ENCODE peak calls at places on chromosomes 11 and 22, in six cellular contexts. C, S, J, O, M and G are unnamed samples.

GRCh38 chr11:73797457-73797856 is 9.8 kb downstream of the MRPL48 start:
- DNase-seq in J (no peak), M (no peak), S (no peak), C (no peak), O (no peak), G (no peak)

GRCh38 chr11:41320233-41320993 is 139.0 kb downstream of the LRRC4C start:
- DNase-seq in S (no peak), M (no peak), O (no peak), J (no peak), C (no peak), G (no peak)

GRCh38 chr22:50298937-50299656 is 8.3 kb downstream of the PLXNB2 start:
- DNase-seq in S (no peak), C (no peak), M (no peak), J (no peak), O (no peak), G (no peak)

GRCh38 chr11:8018742-8019631 is 31.9 kb downstream of the EIF3F start:
- DNase-seq in S (peak), J (no peak), M (peak), O (peak), C (peak), G (peak)

GRCh38 chr11:70384486-70385152 is 13.7 kb upstream of the CTTN start:
- DNase-seq in O (no peak), J (no peak), M (no peak), C (no peak), S (no peak), G (no peak)

GRCh38 chr11:128503231-128503991 is 83.9 kb downstream of the ETS1 start:
- DNase-seq in O (no peak), J (no peak), C (no peak), M (no peak), S (no peak), G (no peak)

GRCh38 chr11:43784301-43784700 is 96.3 kb upstream of the ALKBH3 start:
- DNase-seq in J (no peak), M (no peak), C (no peak), O (no peak), S (no peak), G (no peak)

GRCh38 chr11:8930456-8931175 is 2.1 kb downstream of the C11orf16 start:
- DNase-seq in C (no peak), O (no peak), S (no peak), M (no peak), J (no peak), G (no peak)

GRCh38 chr22:18987765-18988164 is 51.7 kb upstream of the PRODH start:
- DNase-seq in J (no peak), S (no peak), C (no peak), O (no peak), M (no peak), G (no peak)

GRCh38 chr11:2305140-2305861 is 3.5 kb downstream of the TSPAN32 start:
- DNase-seq in O (peak), S (peak), C (peak), J (peak), M (peak), G (peak)

GRCh38 chr11:70641366-70641765 is 243.0 kb downstream of the CTTN start:
- DNase-seq in S (no peak), C (no peak), O (no peak), J (peak), M (no peak), G (no peak)

GRCh38 chr22:42300286-42301071 is 30.0 kb upstream of the TCF20 start:
- DNase-seq in C (no peak), O (no peak), S (peak), M (no peak), J (no peak), G (no peak)

GRCh38 chr11:61545341-61545740 is 35.5 kb downstream of the SYT7 start:
- DNase-seq in J (no peak), M (no peak), O (no peak), C (no peak), S (no peak), G (no peak)

GRCh38 chr11:34447044-34447443 is 8.3 kb downstream of the CAT start:
- DNase-seq in S (no peak), J (no peak), O (no peak), C (no peak), M (no peak), G (no peak)

GRCh38 chr11:124865181-124865901 is at the start of gene ROBO3:
- DNase-seq in J (no peak), S (peak), O (peak), M (no peak), C (no peak), G (no peak)

GRCh38 chr11:11036185-11037161 is 178.6 kb upstream of the ZBED5 start:
- DNase-seq in O (no peak), S (peak), M (no peak), J (peak), C (no peak), G (peak)

GRCh38 chr11:518463-519202 is 11.6 kb upstream of the RNH1 start:
- DNase-seq in O (peak), C (peak), M (peak), S (peak), J (peak), G (no peak)

GRCh38 chr22:19970479-19971275 is 29.1 kb upstream of the TXNRD2 start:
- DNase-seq in S (peak), M (peak), J (no peak), C (peak), O (peak), G (no peak)

GRCh38 chr11:130315354-130315970 is 745 bp upstream of the ZBTB44 start:
- DNase-seq in M (peak), O (peak), S (peak), C (peak), J (no peak), G (peak)

GRCh38 chr11:10023202-10023601 is 270.8 kb downstream of the SBF2 start:
- DNase-seq in J (no peak), M (no peak), C (no peak), O (no peak), S (no peak), G (no peak)

GRCh38 chr11:127993788-127994187 is 593.6 kb downstream of the ETS1 start:
- DNase-seq in M (no peak), C (no peak), O (no peak), J (no peak), S (no peak), G (no peak)

GRCh38 chr22:49212002-49212401 is 615.7 kb downstream of the BRD1 start:
- DNase-seq in M (no peak), S (no peak), C (peak), J (no peak), O (peak), G (no peak)

GRCh38 chr11:80872116-80872728 is 1431.4 kb upstream of the TENM4 start:
- DNase-seq in S (no peak), C (no peak), M (no peak), O (no peak), J (no peak), G (no peak)

GRCh38 chr22:25076281-25076680 is 123.4 kb upstream of the CRYBB3 start:
- DNase-seq in O (no peak), S (peak), J (no peak), C (no peak), M (no peak), G (no peak)

GRCh38 chr11:102317768-102318103 is 452 bp downstream of the BIRC3 start:
- DNase-seq in M (no peak), O (no peak), J (no peak), S (no peak), C (no peak), G (peak)

GRCh38 chr11:114278342-114279065 is 17.7 kb upstream of the NNMT start:
- DNase-seq in O (no peak), J (no peak), M (no peak), C (no peak), S (no peak), G (no peak)

GRCh38 chr11:62266558-62266957 is 3.4 kb upstream of the SCGB2A2 start:
- DNase-seq in C (no peak), M (no peak), O (no peak), J (no peak), S (no peak), G (no peak)

GRCh38 chr11:57530596-57531507 is at the start of gene TIMM10:
- DNase-seq in O (peak), S (peak), M (peak), J (peak), C (peak), G (peak)

GRCh38 chr11:7538466-7539454 is 25.0 kb downstream of the PPFIBP2 start:
- DNase-seq in J (no peak), M (no peak), O (no peak), S (no peak), C (no peak), G (no peak)

GRCh38 chr11:75264971-75265370 is 24.4 kb downstream of the TPBGL start:
- DNase-seq in M (no peak), O (peak), C (peak), J (no peak), S (no peak), G (no peak)

GRCh38 chr11:67503119-67504022 is 1.8 kb downstream of the PITPNM1 start:
- DNase-seq in J (no peak), O (peak), M (no peak), C (no peak), S (no peak), G (no peak)

GRCh38 chr22:35797411-35797810 is 79.7 kb downstream of the APOL5 start:
- DNase-seq in M (no peak), S (no peak), J (no peak), C (no peak), O (no peak), G (no peak)

GRCh38 chr11:69040581-69041260 is 8.0 kb upstream of the TPCN2 start:
- DNase-seq in J (no peak), O (no peak), S (no peak), C (no peak), M (no peak), G (no peak)

GRCh38 chr11:93279911-93280347 is 50.6 kb upstream of the DEUP1 start:
- DNase-seq in O (no peak), C (no peak), S (no peak), M (no peak), J (peak), G (peak)

GRCh38 chr11:64104632-64105031 is 61.3 kb downstream of the MACROD1 start:
- DNase-seq in M (no peak), S (no peak), C (no peak), J (no peak), O (no peak), G (no peak)